ENCODE peak calls at places on chromosomes 1 and 21, in six cellular contexts. One of them, this sample, is unnamed.

GRCh38 chr1:230682274-230682673 is 31.6 kb downstream of the AGT start:
- DNase-seq in HCT116: no peak
- DNase-seq in stimulated activated CD4-positive, alpha-beta T cell treated with anti-CD3 and anti-CD28 coated beads, Interleukin-4, amount 100 ng/mL, for 1 hour: no peak
- DNase-seq in aorta: no peak
- DNase-seq in NCI-H510A: no peak
- DNase-seq in sigmoid colon: no peak
- DNase-seq in this sample: no peak

GRCh38 chr1:92118826-92119225 is 38.7 kb downstream of the BTBD8 start:
- DNase-seq in NCI-H510A: no peak
- DNase-seq in aorta: no peak
- DNase-seq in sigmoid colon: no peak
- DNase-seq in HCT116: peak
- DNase-seq in stimulated activated CD4-positive, alpha-beta T cell treated with anti-CD3 and anti-CD28 coated beads, Interleukin-4, amount 100 ng/mL, for 1 hour: no peak
- DNase-seq in this sample: no peak

GRCh38 chr1:111471012-111471411 is 2.8 kb upstream of the C1orf162 start:
- DNase-seq in NCI-H510A: no peak
- DNase-seq in stimulated activated CD4-positive, alpha-beta T cell treated with anti-CD3 and anti-CD28 coated beads, Interleukin-4, amount 100 ng/mL, for 1 hour: peak
- DNase-seq in HCT116: no peak
- DNase-seq in aorta: no peak
- DNase-seq in sigmoid colon: peak
- DNase-seq in this sample: no peak

GRCh38 chr1:200336901-200337391 is 72.9 kb downstream of the ZNF281 start:
- DNase-seq in sigmoid colon: no peak
- DNase-seq in NCI-H510A: no peak
- DNase-seq in aorta: no peak
- DNase-seq in HCT116: no peak
- DNase-seq in stimulated activated CD4-positive, alpha-beta T cell treated with anti-CD3 and anti-CD28 coated beads, Interleukin-4, amount 100 ng/mL, for 1 hour: no peak
- DNase-seq in this sample: no peak

GRCh38 chr1:176206006-176206960 is 803 bp downstream of the COP1 start:
- DNase-seq in NCI-H510A: peak
- DNase-seq in HCT116: no peak
- DNase-seq in sigmoid colon: peak
- DNase-seq in stimulated activated CD4-positive, alpha-beta T cell treated with anti-CD3 and anti-CD28 coated beads, Interleukin-4, amount 100 ng/mL, for 1 hour: peak
- DNase-seq in aorta: peak
- DNase-seq in this sample: peak

GRCh38 chr1:90838720-90839119 is 121.6 kb upstream of the BARHL2 start:
- DNase-seq in HCT116: no peak
- DNase-seq in stimulated activated CD4-positive, alpha-beta T cell treated with anti-CD3 and anti-CD28 coated beads, Interleukin-4, amount 100 ng/mL, for 1 hour: no peak
- DNase-seq in NCI-H510A: no peak
- DNase-seq in sigmoid colon: no peak
- DNase-seq in aorta: no peak
- DNase-seq in this sample: no peak

GRCh38 chr1:84069236-84069845 is 70.4 kb upstream of the TTLL7 start:
- DNase-seq in aorta: no peak
- DNase-seq in sigmoid colon: no peak
- DNase-seq in NCI-H510A: no peak
- DNase-seq in stimulated activated CD4-positive, alpha-beta T cell treated with anti-CD3 and anti-CD28 coated beads, Interleukin-4, amount 100 ng/mL, for 1 hour: no peak
- DNase-seq in HCT116: peak
- DNase-seq in this sample: no peak

GRCh38 chr21:38985423-38986378 is 180.0 kb downstream of the ETS2 start:
- DNase-seq in aorta: peak
- DNase-seq in sigmoid colon: peak
- DNase-seq in stimulated activated CD4-positive, alpha-beta T cell treated with anti-CD3 and anti-CD28 coated beads, Interleukin-4, amount 100 ng/mL, for 1 hour: peak
- DNase-seq in HCT116: no peak
- DNase-seq in NCI-H510A: peak
- DNase-seq in this sample: peak

GRCh38 chr1:41371630-41372599 is 10.7 kb downstream of the FOXO6 start:
- DNase-seq in HCT116: no peak
- DNase-seq in stimulated activated CD4-positive, alpha-beta T cell treated with anti-CD3 and anti-CD28 coated beads, Interleukin-4, amount 100 ng/mL, for 1 hour: no peak
- DNase-seq in sigmoid colon: no peak
- DNase-seq in aorta: peak
- DNase-seq in NCI-H510A: peak
- DNase-seq in this sample: peak

GRCh38 chr1:237877628-237878027 is 13.1 kb downstream of the ZP4 start:
- DNase-seq in stimulated activated CD4-positive, alpha-beta T cell treated with anti-CD3 and anti-CD28 coated beads, Interleukin-4, amount 100 ng/mL, for 1 hour: no peak
- DNase-seq in aorta: no peak
- DNase-seq in sigmoid colon: no peak
- DNase-seq in NCI-H510A: no peak
- DNase-seq in HCT116: no peak
- DNase-seq in this sample: peak

GRCh38 chr21:46294647-46295176 is 8.6 kb downstream of the YBEY start:
- DNase-seq in aorta: no peak
- DNase-seq in stimulated activated CD4-positive, alpha-beta T cell treated with anti-CD3 and anti-CD28 coated beads, Interleukin-4, amount 100 ng/mL, for 1 hour: no peak
- DNase-seq in NCI-H510A: no peak
- DNase-seq in sigmoid colon: no peak
- DNase-seq in HCT116: no peak
- DNase-seq in this sample: peak

GRCh38 chr1:170204121-170204520 is 58.4 kb downstream of the NTMT2 start:
- DNase-seq in aorta: no peak
- DNase-seq in HCT116: no peak
- DNase-seq in NCI-H510A: no peak
- DNase-seq in sigmoid colon: no peak
- DNase-seq in stimulated activated CD4-positive, alpha-beta T cell treated with anti-CD3 and anti-CD28 coated beads, Interleukin-4, amount 100 ng/mL, for 1 hour: no peak
- DNase-seq in this sample: peak

GRCh38 chr1:32072622-32073386 is at the start of gene TMEM39B:
- DNase-seq in HCT116: peak
- DNase-seq in aorta: peak
- DNase-seq in sigmoid colon: peak
- DNase-seq in stimulated activated CD4-positive, alpha-beta T cell treated with anti-CD3 and anti-CD28 coated beads, Interleukin-4, amount 100 ng/mL, for 1 hour: peak
- DNase-seq in NCI-H510A: peak
- DNase-seq in this sample: peak

GRCh38 chr1:229210844-229211243 is 60.1 kb upstream of the RAB4A start:
- DNase-seq in aorta: no peak
- DNase-seq in HCT116: no peak
- DNase-seq in stimulated activated CD4-positive, alpha-beta T cell treated with anti-CD3 and anti-CD28 coated beads, Interleukin-4, amount 100 ng/mL, for 1 hour: no peak
- DNase-seq in NCI-H510A: no peak
- DNase-seq in sigmoid colon: no peak
- DNase-seq in this sample: no peak

GRCh38 chr1:87084247-87084836 is 169.9 kb downstream of the HS2ST1 start:
- DNase-seq in aorta: no peak
- DNase-seq in HCT116: peak
- DNase-seq in NCI-H510A: no peak
- DNase-seq in stimulated activated CD4-positive, alpha-beta T cell treated with anti-CD3 and anti-CD28 coated beads, Interleukin-4, amount 100 ng/mL, for 1 hour: no peak
- DNase-seq in sigmoid colon: no peak
- DNase-seq in this sample: peak

GRCh38 chr1:115323366-115324004 is 14.6 kb downstream of the NGF start:
- DNase-seq in sigmoid colon: no peak
- DNase-seq in NCI-H510A: no peak
- DNase-seq in stimulated activated CD4-positive, alpha-beta T cell treated with anti-CD3 and anti-CD28 coated beads, Interleukin-4, amount 100 ng/mL, for 1 hour: no peak
- DNase-seq in HCT116: no peak
- DNase-seq in aorta: no peak
- DNase-seq in this sample: no peak

GRCh38 chr1:162151900-162152829 is 82.7 kb downstream of the NOS1AP start:
- DNase-seq in aorta: no peak
- DNase-seq in stimulated activated CD4-positive, alpha-beta T cell treated with anti-CD3 and anti-CD28 coated beads, Interleukin-4, amount 100 ng/mL, for 1 hour: no peak
- DNase-seq in HCT116: no peak
- DNase-seq in sigmoid colon: no peak
- DNase-seq in NCI-H510A: no peak
- DNase-seq in this sample: no peak

GRCh38 chr21:35573472-35574389 is 486.6 kb downstream of the SETD4 start:
- DNase-seq in stimulated activated CD4-positive, alpha-beta T cell treated with anti-CD3 and anti-CD28 coated beads, Interleukin-4, amount 100 ng/mL, for 1 hour: no peak
- DNase-seq in aorta: no peak
- DNase-seq in HCT116: no peak
- DNase-seq in NCI-H510A: no peak
- DNase-seq in sigmoid colon: no peak
- DNase-seq in this sample: peak

GRCh38 chr21:42084079-42084478 is 13.0 kb downstream of the UMODL1 start:
- DNase-seq in sigmoid colon: no peak
- DNase-seq in stimulated activated CD4-positive, alpha-beta T cell treated with anti-CD3 and anti-CD28 coated beads, Interleukin-4, amount 100 ng/mL, for 1 hour: no peak
- DNase-seq in HCT116: no peak
- DNase-seq in NCI-H510A: no peak
- DNase-seq in aorta: no peak
- DNase-seq in this sample: no peak

GRCh38 chr1:22026924-22027289 is 25.4 kb downstream of the CELA3A start:
- DNase-seq in NCI-H510A: no peak
- DNase-seq in HCT116: no peak
- DNase-seq in sigmoid colon: no peak
- DNase-seq in stimulated activated CD4-positive, alpha-beta T cell treated with anti-CD3 and anti-CD28 coated beads, Interleukin-4, amount 100 ng/mL, for 1 hour: no peak
- DNase-seq in aorta: no peak
- DNase-seq in this sample: no peak

GRCh38 chr1:24091971-24092482 is 19.9 kb downstream of the MYOM3 start:
- DNase-seq in stimulated activated CD4-positive, alpha-beta T cell treated with anti-CD3 and anti-CD28 coated beads, Interleukin-4, amount 100 ng/mL, for 1 hour: no peak
- DNase-seq in sigmoid colon: no peak
- DNase-seq in NCI-H510A: no peak
- DNase-seq in aorta: no peak
- DNase-seq in HCT116: no peak
- DNase-seq in this sample: no peak

GRCh38 chr1:209879539-209879938 is 51.8 kb downstream of the UTP25 start:
- DNase-seq in sigmoid colon: no peak
- DNase-seq in NCI-H510A: peak
- DNase-seq in aorta: no peak
- DNase-seq in stimulated activated CD4-positive, alpha-beta T cell treated with anti-CD3 and anti-CD28 coated beads, Interleukin-4, amount 100 ng/mL, for 1 hour: no peak
- DNase-seq in HCT116: no peak
- DNase-seq in this sample: peak